ENCODE peak calls at places on chromosomes 6 and 20, in ten cellular contexts. W is AG08395; K is prostate gland; B is stimulated activated CD4-positive, alpha-beta T cell treated with anti-CD3 and anti-CD28 coated beads, TNF-alpha, amount 100 ng/mL, for 24 hours; Q is amniotic stem cell; A is natural killer cell; H is M059J; J is transverse colon; E is HS-5; S is myocyte. N is an unnamed sample.

GRCh38 chr6:37381579-37381978 is 27.8 kb downstream of the RNF8 start:
- DNase-seq in W (peak), K (no peak), B (no peak), Q (peak), A (no peak), H (peak), J (peak), E (peak), S (peak), N (peak)

GRCh38 chr6:154792761-154793160 is 59.5 kb downstream of the SCAF8 start:
- DNase-seq in W (no peak), K (no peak), B (no peak), Q (no peak), A (no peak), H (peak), J (no peak), E (peak), S (peak), N (peak)

GRCh38 chr6:10641494-10641893 is 52.9 kb downstream of the C6orf52 start:
- DNase-seq in W (no peak), K (no peak), B (no peak), Q (no peak), A (no peak), H (no peak), J (no peak), E (no peak), S (no peak), N (no peak)

GRCh38 chr6:85580104-85580877 is 13.4 kb downstream of the SNX14 start:
- DNase-seq in W (no peak), K (no peak), B (no peak), Q (no peak), A (no peak), H (peak), J (no peak), E (no peak), S (no peak), N (peak)

GRCh38 chr6:113364781-113365545 is 492.2 kb upstream of the MARCKS start:
- DNase-seq in W (no peak), K (no peak), B (no peak), Q (no peak), A (no peak), H (peak), J (no peak), E (no peak), S (peak), N (peak)

GRCh38 chr6:89353702-89354392 is 1.3 kb upstream of the UBE2J1 start:
- DNase-seq in W (no peak), K (no peak), B (no peak), Q (no peak), A (no peak), H (no peak), J (no peak), E (no peak), S (no peak), N (no peak)

GRCh38 chr6:21597706-21598273 is 4.2 kb downstream of the SOX4 start:
- DNase-seq in W (peak), K (no peak), B (no peak), Q (no peak), A (no peak), H (peak), J (peak), E (no peak), S (peak), N (no peak)

GRCh38 chr20:59662161-59662560 is 57.8 kb downstream of the PHACTR3 start:
- DNase-seq in W (no peak), K (no peak), B (no peak), Q (no peak), A (no peak), H (no peak), J (no peak), E (no peak), S (no peak), N (no peak)

GRCh38 chr6:35318200-35318844 is 20.7 kb downstream of the DEF6 start:
- DNase-seq in W (peak), K (peak), B (no peak), Q (peak), A (no peak), H (peak), J (peak), E (peak), S (peak), N (peak)

GRCh38 chr6:1251198-1252155 is 60.4 kb upstream of the FOXQ1 start:
- DNase-seq in W (no peak), K (no peak), B (no peak), Q (no peak), A (no peak), H (no peak), J (peak), E (no peak), S (no peak), N (no peak)

GRCh38 chr6:148239777-148240462 is 102.7 kb upstream of the SASH1 start:
- DNase-seq in W (no peak), K (no peak), B (no peak), Q (no peak), A (no peak), H (peak), J (no peak), E (no peak), S (peak), N (no peak)

GRCh38 chr6:79212859-79213258 is 21.6 kb downstream of the HMGN3 start:
- DNase-seq in W (no peak), K (no peak), B (no peak), Q (no peak), A (no peak), H (no peak), J (no peak), E (no peak), S (no peak), N (no peak)

GRCh38 chr20:45934046-45934586 is 367 bp upstream of the PCIF1 start:
- DNase-seq in W (no peak), K (peak), B (no peak), Q (no peak), A (no peak), H (peak), J (peak), E (no peak), S (peak), N (no peak)

GRCh38 chr6:162056745-162057144 is 670.8 kb downstream of the PRKN start:
- DNase-seq in W (peak), K (no peak), B (no peak), Q (no peak), A (no peak), H (peak), J (no peak), E (no peak), S (peak), N (peak)

GRCh38 chr6:33740204-33740608 is 6.5 kb downstream of the IP6K3 start:
- DNase-seq in W (no peak), K (no peak), B (no peak), Q (no peak), A (no peak), H (no peak), J (no peak), E (no peak), S (peak), N (no peak)

GRCh38 chr6:36353411-36353915 is 16.8 kb upstream of the BNIP5 start:
- DNase-seq in W (no peak), K (no peak), B (no peak), Q (no peak), A (no peak), H (peak), J (no peak), E (no peak), S (no peak), N (no peak)

GRCh38 chr6:128208078-128208477 is 307.2 kb upstream of the THEMIS start:
- DNase-seq in W (peak), K (no peak), B (no peak), Q (no peak), A (no peak), H (peak), J (no peak), E (peak), S (no peak), N (peak)

N was measured in A172.